ENCODE peak calls at places on chromosomes 1 and 21, in six cellular contexts. U is AG04449; A is left lung; Y is CD8-positive, alpha-beta T cell; P is IMR-90; V is body of pancreas. T is an unnamed sample.
A peak's percentile ranks its signal among the peaks of the same experiment; 100 is the strongest.

GRCh38 chr1:159429074-159429861 is 2.7 kb upstream of the OR10J4 start:
- DNase-seq in U (peak; percentile 91), A (no peak), Y (no peak), P (peak; percentile 24), V (no peak), T (peak; percentile 61)

GRCh38 chr1:191993549-191993948 is 164.7 kb upstream of the RGS18 start:
- DNase-seq in U (peak; percentile 14), A (no peak), Y (no peak), P (peak; percentile 61), V (no peak), T (peak; percentile 81)

GRCh38 chr1:243623831-243624230 is 226.2 kb downstream of the AKT3 start:
- DNase-seq in U (no peak), A (no peak), Y (no peak), P (peak; percentile 86), V (no peak), T (peak; percentile 64)

GRCh38 chr1:232793944-232794343 is 11.3 kb upstream of the MAP10 start:
- DNase-seq in U (peak; percentile 26), A (no peak), Y (no peak), P (peak; percentile 74), V (peak; percentile 29), T (peak; percentile 92)

GRCh38 chr21:31284797-31285397 is 59.2 kb downstream of the TIAM1 start:
- DNase-seq in U (no peak), A (no peak), Y (no peak), P (peak; percentile 37), V (no peak), T (peak; percentile 41)

GRCh38 chr1:171226757-171227370 is 21.4 kb upstream of the FMO1 start:
- DNase-seq in U (peak; percentile 21), A (no peak), Y (no peak), P (peak; percentile 80), V (peak; percentile 52), T (peak; percentile 90)

GRCh38 chr1:192844360-192844759 is 35.5 kb downstream of the RGS2 start:
- DNase-seq in U (no peak), A (no peak), Y (no peak), P (no peak), V (no peak), T (no peak)

GRCh38 chr1:21149430-21149861 is 27.3 kb downstream of the EIF4G3 start:
- DNase-seq in U (no peak), A (no peak), Y (no peak), P (peak; percentile 56), V (peak; percentile 19), T (peak; percentile 58)

GRCh38 chr1:26618561-26618960 is 77.3 kb upstream of the ARID1A start:
- DNase-seq in U (no peak), A (no peak), Y (no peak), P (no peak), V (no peak), T (no peak)

GRCh38 chr1:237901284-237901870 is 10.7 kb upstream of the ZP4 start:
- DNase-seq in U (no peak), A (no peak), Y (no peak), P (no peak), V (peak; percentile 32), T (no peak)

DNA sequence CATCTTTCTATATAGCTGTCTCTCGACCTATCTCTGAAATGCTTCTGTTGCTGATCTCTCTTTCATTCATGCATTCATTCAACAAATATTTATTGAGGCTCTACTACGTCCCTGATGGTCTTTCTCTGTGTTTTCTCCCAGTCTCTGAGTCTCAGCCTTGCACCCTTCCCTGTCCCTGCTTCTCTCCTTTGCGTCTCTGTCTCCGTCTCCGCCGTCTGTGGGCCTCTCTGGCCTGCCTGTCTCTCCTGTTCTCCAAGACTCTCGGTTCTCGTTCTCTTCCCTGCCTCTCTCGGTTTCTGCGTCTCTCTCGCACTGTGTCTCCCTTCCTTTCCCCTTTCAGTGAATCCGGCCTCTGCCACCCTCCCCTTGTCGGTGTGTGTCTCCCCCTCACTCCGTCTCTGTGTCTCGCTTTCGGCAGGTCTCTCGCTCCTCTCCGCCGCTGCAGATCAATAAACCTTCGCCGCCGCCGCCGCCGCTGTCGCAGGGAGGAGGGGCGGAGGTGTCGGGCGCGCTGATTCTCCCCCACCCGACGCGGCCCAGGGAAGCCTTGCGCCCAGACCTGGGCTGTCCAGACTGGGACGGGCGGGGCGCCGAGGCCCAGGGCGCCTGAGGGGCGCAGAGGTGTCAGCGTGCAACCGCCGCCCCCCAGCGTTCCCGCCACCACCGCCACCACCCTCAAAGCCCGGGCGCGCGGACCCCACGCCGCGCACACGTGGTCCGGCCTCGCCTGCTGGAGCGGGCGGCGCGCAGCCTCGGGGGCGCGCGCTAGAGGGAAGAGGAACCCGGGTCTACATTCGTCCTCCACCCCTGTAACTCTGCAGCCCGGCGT is 3.0 kb downstream of the EFNA3 start:
- DNase-seq in U (no peak), A (peak; percentile 79), Y (peak; percentile 56), P (no peak), V (no peak), T (no peak)
- H3K4me3 ChIP-seq in U (no peak overlapping the region), A (peak overlapping the region; percentile 19), Y (peak overlapping the region; percentile 51), P (no peak overlapping the region), V (no peak overlapping the region), T (no peak overlapping the region)

DNA sequence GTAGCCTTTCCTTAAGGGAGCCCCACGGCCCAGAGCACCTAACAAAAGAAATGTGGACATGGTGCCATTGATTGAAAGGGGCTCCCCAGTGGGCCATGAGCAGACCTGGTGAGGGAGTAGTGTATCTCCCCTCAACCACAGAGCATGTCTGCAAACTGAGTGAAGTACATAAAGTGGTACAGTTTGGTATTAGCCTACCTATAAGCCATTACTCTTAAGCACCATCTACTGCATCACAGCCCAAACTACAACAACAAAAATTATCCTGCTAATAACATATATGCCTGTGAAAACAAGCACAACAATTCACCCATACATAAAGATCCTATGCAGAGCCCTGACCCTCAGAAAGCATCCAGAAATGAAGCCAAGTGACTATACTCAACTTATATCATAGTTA is 407.8 kb downstream of the PTPRC start:
- DNase-seq in U (no peak), A (no peak), Y (no peak), P (no peak), V (no peak), T (peak; percentile 55)
- TF ChIP-seq CTCF in U (no peak), A (no peak), Y (no peak), P (peak; percentile 13), V (no peak), T (peak; percentile 47)

DNA sequence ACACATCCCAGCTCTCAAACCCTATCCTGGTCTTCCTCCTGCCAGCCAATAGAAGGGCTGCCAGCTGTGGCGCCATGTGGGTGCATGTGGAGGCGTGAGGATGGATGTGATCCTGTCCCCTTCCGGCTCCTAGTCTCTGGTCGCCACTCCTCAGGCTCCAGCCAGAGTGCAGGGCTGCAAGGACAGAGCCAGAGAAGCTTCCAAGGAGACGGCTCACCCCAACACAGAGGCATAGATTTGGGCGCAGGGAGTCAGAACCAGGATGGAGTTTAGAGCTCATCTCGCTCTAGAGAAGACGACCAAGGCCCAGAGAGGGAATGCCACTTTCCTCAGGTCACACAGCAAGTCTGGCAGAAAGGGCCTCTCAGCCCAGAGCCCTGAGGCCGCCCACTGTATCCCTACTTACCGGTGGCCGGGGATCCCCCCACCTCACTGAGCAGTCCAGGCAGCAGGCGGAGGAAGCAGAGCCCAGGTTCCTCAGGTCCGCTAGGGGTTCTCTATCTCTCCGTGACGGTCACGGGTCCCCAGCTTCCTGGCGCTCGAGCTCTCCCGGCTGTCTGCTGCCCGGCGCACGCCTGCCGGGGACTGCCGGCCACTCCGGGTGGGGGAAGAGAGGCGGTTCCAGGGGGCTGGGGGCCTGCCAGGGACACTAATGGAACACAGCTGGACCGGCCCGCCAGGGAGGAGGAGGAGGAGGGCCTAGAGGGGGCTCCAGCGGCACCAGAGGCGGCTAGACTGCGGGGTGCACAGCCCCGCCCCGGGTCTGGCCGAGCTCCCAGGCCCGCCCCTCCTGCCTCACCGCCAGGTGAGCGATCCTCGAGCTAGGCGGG is at the start of gene COL16A1:
- DNase-seq in U (no peak), A (no peak), Y (no peak), P (peak; percentile 52), V (peak; percentile 60), T (peak; percentile 38)
- H3K4me3 ChIP-seq in U (peak within 1 kb of the TSS; percentile 80), A (peak within 1 kb of the TSS; percentile 31), Y (no peak within 1 kb of the TSS), P (peak within 1 kb of the TSS; percentile 63), V (no peak within 1 kb of the TSS), T (peak within 1 kb of the TSS; percentile 62)

DNA sequence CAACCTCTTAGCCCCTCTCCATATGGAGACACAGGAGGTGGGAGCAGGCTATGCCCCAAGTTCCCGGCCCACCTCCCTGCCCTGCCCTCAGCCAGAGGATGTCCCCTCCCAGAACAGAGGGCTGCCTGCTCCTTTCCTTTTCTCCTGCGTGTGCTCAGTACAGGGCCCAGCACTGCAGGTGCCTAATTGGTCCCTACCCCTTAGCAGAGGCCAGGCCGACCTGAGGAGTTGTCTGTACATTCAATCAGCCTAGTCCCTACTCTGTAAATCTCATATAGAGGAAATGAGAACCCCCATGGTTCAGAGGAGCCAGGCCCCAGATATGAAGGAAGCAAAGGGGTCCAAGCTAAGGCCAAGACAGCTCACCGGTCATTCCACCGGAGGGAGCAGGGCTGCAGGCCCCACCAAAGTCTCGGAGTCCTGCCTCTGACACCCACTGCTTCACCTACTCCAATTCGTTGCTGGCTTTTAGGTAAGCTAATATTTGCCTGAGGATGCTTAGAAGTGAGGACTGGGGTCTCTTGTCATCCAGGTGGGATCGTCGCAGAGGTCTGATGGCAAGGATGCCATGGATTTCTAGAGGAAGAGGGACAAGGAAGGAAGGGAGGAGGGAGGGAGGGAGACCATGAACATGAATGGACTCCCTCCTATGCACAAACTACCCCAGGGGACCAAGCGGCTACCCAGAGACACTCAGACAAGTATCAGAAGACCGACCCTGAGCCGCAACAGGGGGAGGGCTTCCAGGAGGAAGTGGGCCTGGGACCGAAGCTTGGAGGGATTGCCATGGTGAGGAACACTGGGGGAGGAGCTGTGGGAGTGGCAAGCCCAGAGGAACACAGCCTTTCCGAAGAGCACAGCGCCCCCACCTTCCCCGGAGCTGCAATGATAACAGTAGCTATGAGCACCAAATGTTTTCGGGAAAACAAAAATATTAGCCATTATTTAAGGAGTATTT is 30.4 kb upstream of the FOXO6 start:
- DNase-seq in U (no peak), A (no peak), Y (peak; percentile 21), P (no peak), V (no peak), T (no peak)
- TF ChIP-seq CTCF in U (peak; percentile 10), A (no peak), Y (no peak), P (no peak), V (no peak), T (peak; percentile 45)

DNA sequence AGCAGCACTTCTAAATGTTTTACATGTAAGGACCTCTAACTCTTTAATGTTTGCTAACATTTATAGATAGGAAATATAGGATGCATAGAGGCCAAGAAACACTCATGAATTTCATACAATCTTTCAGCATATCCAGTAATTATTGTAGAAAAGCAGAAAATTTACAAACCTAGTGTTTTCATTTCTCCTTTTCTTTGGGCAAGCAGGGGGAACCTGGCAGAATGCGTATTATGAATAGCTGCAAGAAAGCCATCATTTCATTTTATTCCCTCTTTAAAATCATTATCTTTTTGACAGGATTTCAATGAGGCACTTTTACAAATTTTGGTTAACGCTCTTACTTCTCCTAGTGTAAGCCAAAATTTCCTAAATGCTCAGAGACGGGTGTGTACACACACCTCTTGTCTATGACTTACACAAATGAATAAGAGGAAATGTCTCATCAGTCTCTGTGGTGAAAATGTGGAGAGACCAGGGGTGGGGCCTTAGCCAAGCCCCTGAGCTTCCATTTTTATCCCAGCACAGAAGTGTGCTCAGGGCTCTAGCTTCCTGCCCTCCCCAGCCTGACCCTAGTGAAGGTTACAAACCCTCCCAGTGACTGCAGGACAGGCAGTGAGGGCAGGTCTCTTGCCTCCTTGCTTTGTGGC is 91.6 kb downstream of the LRRC8C start:
- DNase-seq in U (no peak), A (no peak), Y (no peak), P (peak; percentile 59), V (no peak), T (peak; percentile 9)
- H3K4me3 ChIP-seq in U (no peak overlapping the region), A (no peak overlapping the region), Y (no peak overlapping the region), P (no peak overlapping the region), V (no peak overlapping the region), T (no peak overlapping the region)